ENCODE peak calls at places on chromosomes 3 and 15, in eight cellular contexts. One of them, this sample, is unnamed.

GRCh38 chr3:122392868-122393844 is 9.2 kb downstream of the FAM162A start:
- DNase-seq in cardiac fibroblast: peak
- DNase-seq in brain microvascular endothelial cell: no peak
- DNase-seq in HCT116: no peak
- DNase-seq in HFF-Myc: no peak
- DNase-seq in adrenal gland: peak
- DNase-seq in GM06990: no peak
- DNase-seq in GM20000: peak
- DNase-seq in this sample: no peak

GRCh38 chr3:71525376-71525775 is 58.2 kb downstream of the FOXP1 start:
- DNase-seq in cardiac fibroblast: no peak
- DNase-seq in brain microvascular endothelial cell: no peak
- DNase-seq in HCT116: no peak
- DNase-seq in HFF-Myc: no peak
- DNase-seq in adrenal gland: no peak
- DNase-seq in GM06990: no peak
- DNase-seq in GM20000: no peak
- DNase-seq in this sample: no peak

GRCh38 chr3:21587894-21588293 is 163.1 kb downstream of the ZNF385D start:
- DNase-seq in cardiac fibroblast: no peak
- DNase-seq in brain microvascular endothelial cell: no peak
- DNase-seq in HCT116: no peak
- DNase-seq in HFF-Myc: no peak
- DNase-seq in adrenal gland: no peak
- DNase-seq in GM06990: no peak
- DNase-seq in GM20000: no peak
- DNase-seq in this sample: no peak

GRCh38 chr15:98561169-98561941 is 87.0 kb upstream of the IGF1R start:
- DNase-seq in cardiac fibroblast: no peak
- DNase-seq in brain microvascular endothelial cell: no peak
- DNase-seq in HCT116: no peak
- DNase-seq in HFF-Myc: no peak
- DNase-seq in adrenal gland: no peak
- DNase-seq in GM06990: no peak
- DNase-seq in GM20000: no peak
- DNase-seq in this sample: no peak

GRCh38 chr3:133472242-133472641 is 72.4 kb downstream of the BFSP2 start:
- DNase-seq in cardiac fibroblast: no peak
- DNase-seq in brain microvascular endothelial cell: no peak
- DNase-seq in HCT116: no peak
- DNase-seq in HFF-Myc: no peak
- DNase-seq in adrenal gland: no peak
- DNase-seq in GM06990: no peak
- DNase-seq in GM20000: no peak
- DNase-seq in this sample: no peak

GRCh38 chr15:90889313-90889730 is 5.0 kb downstream of the FES start:
- DNase-seq in cardiac fibroblast: no peak
- DNase-seq in brain microvascular endothelial cell: no peak
- DNase-seq in HCT116: no peak
- DNase-seq in HFF-Myc: no peak
- DNase-seq in adrenal gland: no peak
- DNase-seq in GM06990: no peak
- DNase-seq in GM20000: no peak
- DNase-seq in this sample: no peak

GRCh38 chr3:171374260-171374659 is 85.9 kb downstream of the TNIK start:
- DNase-seq in cardiac fibroblast: peak
- DNase-seq in brain microvascular endothelial cell: no peak
- DNase-seq in HCT116: no peak
- DNase-seq in HFF-Myc: no peak
- DNase-seq in adrenal gland: no peak
- DNase-seq in GM06990: no peak
- DNase-seq in GM20000: no peak
- DNase-seq in this sample: no peak

GRCh38 chr3:177610262-177610661 is 413.0 kb upstream of the TBL1XR1 start:
- DNase-seq in cardiac fibroblast: no peak
- DNase-seq in brain microvascular endothelial cell: no peak
- DNase-seq in HCT116: no peak
- DNase-seq in HFF-Myc: no peak
- DNase-seq in adrenal gland: no peak
- DNase-seq in GM06990: no peak
- DNase-seq in GM20000: no peak
- DNase-seq in this sample: no peak

GRCh38 chr3:177523991-177524438 is 326.7 kb upstream of the TBL1XR1 start:
- DNase-seq in cardiac fibroblast: peak
- DNase-seq in brain microvascular endothelial cell: no peak
- DNase-seq in HCT116: no peak
- DNase-seq in HFF-Myc: no peak
- DNase-seq in adrenal gland: no peak
- DNase-seq in GM06990: no peak
- DNase-seq in GM20000: no peak
- DNase-seq in this sample: no peak

GRCh38 chr3:63914312-63914711 is 2.1 kb upstream of the SCAANT1 start:
- DNase-seq in cardiac fibroblast: peak
- DNase-seq in brain microvascular endothelial cell: no peak
- DNase-seq in HCT116: no peak
- DNase-seq in HFF-Myc: no peak
- DNase-seq in adrenal gland: peak
- DNase-seq in GM06990: no peak
- DNase-seq in GM20000: no peak
- DNase-seq in this sample: no peak

GRCh38 chr15:38030609-38031008 is 96.2 kb downstream of the TMCO5A start:
- DNase-seq in cardiac fibroblast: no peak
- DNase-seq in brain microvascular endothelial cell: no peak
- DNase-seq in HCT116: no peak
- DNase-seq in HFF-Myc: no peak
- DNase-seq in adrenal gland: no peak
- DNase-seq in GM06990: no peak
- DNase-seq in GM20000: no peak
- DNase-seq in this sample: no peak

GRCh38 chr3:143563786-143564185 is 284.5 kb downstream of the SLC9A9 start:
- DNase-seq in cardiac fibroblast: no peak
- DNase-seq in brain microvascular endothelial cell: no peak
- DNase-seq in HCT116: no peak
- DNase-seq in HFF-Myc: no peak
- DNase-seq in adrenal gland: no peak
- DNase-seq in GM06990: no peak
- DNase-seq in GM20000: no peak
- DNase-seq in this sample: no peak

GRCh38 chr3:126930936-126931600 is 51.8 kb upstream of the PLXNA1 start:
- DNase-seq in cardiac fibroblast: no peak
- DNase-seq in brain microvascular endothelial cell: no peak
- DNase-seq in HCT116: no peak
- DNase-seq in HFF-Myc: no peak
- DNase-seq in adrenal gland: no peak
- DNase-seq in GM06990: no peak
- DNase-seq in GM20000: no peak
- DNase-seq in this sample: no peak

GRCh38 chr3:55488398-55489055 is 1.4 kb upstream of the WNT5A start:
- DNase-seq in cardiac fibroblast: peak
- DNase-seq in brain microvascular endothelial cell: peak
- DNase-seq in HCT116: no peak
- DNase-seq in HFF-Myc: no peak
- DNase-seq in adrenal gland: peak
- DNase-seq in GM06990: peak
- DNase-seq in GM20000: peak
- DNase-seq in this sample: peak

GRCh38 chr15:38174691-38175090 is 77.9 kb upstream of the SPRED1 start:
- DNase-seq in cardiac fibroblast: no peak
- DNase-seq in brain microvascular endothelial cell: no peak
- DNase-seq in HCT116: no peak
- DNase-seq in HFF-Myc: no peak
- DNase-seq in adrenal gland: no peak
- DNase-seq in GM06990: no peak
- DNase-seq in GM20000: no peak
- DNase-seq in this sample: no peak

GRCh38 chr3:94619643-94620042 is 556.8 kb downstream of the NSUN3 start:
- DNase-seq in cardiac fibroblast: no peak
- DNase-seq in brain microvascular endothelial cell: no peak
- DNase-seq in HCT116: no peak
- DNase-seq in HFF-Myc: no peak
- DNase-seq in adrenal gland: no peak
- DNase-seq in GM06990: no peak
- DNase-seq in GM20000: no peak
- DNase-seq in this sample: no peak

GRCh38 chr15:57216288-57216687 is 160.0 kb upstream of the CGNL1 start:
- DNase-seq in cardiac fibroblast: peak
- DNase-seq in brain microvascular endothelial cell: peak
- DNase-seq in HCT116: no peak
- DNase-seq in HFF-Myc: peak
- DNase-seq in adrenal gland: peak
- DNase-seq in GM06990: no peak
- DNase-seq in GM20000: no peak
- DNase-seq in this sample: no peak

GRCh38 chr15:44535092-44535491 is 1.9 kb upstream of the EIF3J start:
- DNase-seq in cardiac fibroblast: no peak
- DNase-seq in brain microvascular endothelial cell: no peak
- DNase-seq in HCT116: no peak
- DNase-seq in HFF-Myc: no peak
- DNase-seq in adrenal gland: no peak
- DNase-seq in GM06990: no peak
- DNase-seq in GM20000: no peak
- DNase-seq in this sample: no peak

GRCh38 chr3:98817546-98817945 is 54.4 kb downstream of the ST3GAL6 start:
- DNase-seq in cardiac fibroblast: peak
- DNase-seq in brain microvascular endothelial cell: no peak
- DNase-seq in HCT116: no peak
- DNase-seq in HFF-Myc: peak
- DNase-seq in adrenal gland: no peak
- DNase-seq in GM06990: no peak
- DNase-seq in GM20000: peak
- DNase-seq in this sample: no peak

GRCh38 chr15:63476229-63476632 is 28.2 kb upstream of the USP3 start:
- DNase-seq in cardiac fibroblast: peak
- DNase-seq in brain microvascular endothelial cell: peak
- DNase-seq in HCT116: peak
- DNase-seq in HFF-Myc: peak
- DNase-seq in adrenal gland: peak
- DNase-seq in GM06990: no peak
- DNase-seq in GM20000: no peak
- DNase-seq in this sample: no peak

GRCh38 chr3:171099911-171100310 is 73.4 kb upstream of the SLC2A2 start:
- DNase-seq in cardiac fibroblast: no peak
- DNase-seq in brain microvascular endothelial cell: no peak
- DNase-seq in HCT116: no peak
- DNase-seq in HFF-Myc: no peak
- DNase-seq in adrenal gland: no peak
- DNase-seq in GM06990: no peak
- DNase-seq in GM20000: no peak
- DNase-seq in this sample: no peak

DNA sequence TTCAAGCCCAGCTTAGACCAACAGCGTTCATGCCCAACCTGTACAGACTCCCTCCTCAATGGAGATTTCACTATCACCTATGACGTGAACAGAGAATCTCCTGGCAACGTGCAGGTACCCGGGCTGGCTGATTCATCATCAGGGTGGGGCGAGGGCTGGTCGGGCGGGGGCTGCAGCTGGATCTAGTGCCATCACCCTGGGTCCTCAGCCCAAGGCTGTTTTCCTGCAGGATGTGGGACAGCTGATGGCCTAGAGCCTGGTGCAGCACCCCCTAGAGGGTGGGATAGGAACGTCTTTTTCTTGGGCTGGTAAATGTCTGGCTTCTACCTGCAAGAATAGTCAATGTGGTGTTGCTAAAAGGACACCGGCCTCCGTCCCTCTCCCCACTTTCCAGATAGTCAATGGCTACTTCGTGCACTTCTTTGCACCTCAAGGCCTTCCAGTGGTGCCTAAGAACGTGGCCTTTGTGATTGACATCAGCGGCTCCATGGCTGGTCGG is 4.4 kb downstream of the ITIH3 start:
- DNase-seq in cardiac fibroblast: peak
- DNase-seq in brain microvascular endothelial cell: no peak
- DNase-seq in HCT116: peak
- DNase-seq in HFF-Myc: no peak
- DNase-seq in adrenal gland: peak
- DNase-seq in GM06990: no peak
- DNase-seq in GM20000: peak
- DNase-seq in this sample: no peak
- TF ChIP-seq CTCF in cardiac fibroblast: peak
- TF ChIP-seq CTCF in brain microvascular endothelial cell: peak
- TF ChIP-seq CTCF in HCT116: peak
- TF ChIP-seq CTCF in HFF-Myc: peak
- TF ChIP-seq CTCF in adrenal gland: peak
- TF ChIP-seq CTCF in GM06990: peak
- TF ChIP-seq CTCF in GM20000: peak
- TF ChIP-seq CTCF in this sample: peak

GRCh38 chr3:138964923-138965322 is 17.9 kb downstream of the FOXL2NB start:
- DNase-seq in cardiac fibroblast: no peak
- DNase-seq in brain microvascular endothelial cell: no peak
- DNase-seq in HCT116: no peak
- DNase-seq in HFF-Myc: no peak
- DNase-seq in adrenal gland: no peak
- DNase-seq in GM06990: no peak
- DNase-seq in GM20000: no peak
- DNase-seq in this sample: no peak
- TF ChIP-seq CTCF in cardiac fibroblast: no peak
- TF ChIP-seq CTCF in brain microvascular endothelial cell: no peak
- TF ChIP-seq CTCF in HCT116: no peak
- TF ChIP-seq CTCF in HFF-Myc: no peak
- TF ChIP-seq CTCF in adrenal gland: no peak
- TF ChIP-seq CTCF in GM06990: no peak
- TF ChIP-seq CTCF in GM20000: no peak
- TF ChIP-seq CTCF in this sample: no peak

GRCh38 chr3:138284957-138285477 is 44.6 kb downstream of the NME9 start:
- DNase-seq in cardiac fibroblast: peak
- DNase-seq in brain microvascular endothelial cell: no peak
- DNase-seq in HCT116: no peak
- DNase-seq in HFF-Myc: no peak
- DNase-seq in adrenal gland: no peak
- DNase-seq in GM06990: no peak
- DNase-seq in GM20000: no peak
- DNase-seq in this sample: no peak
- TF ChIP-seq CTCF in cardiac fibroblast: no peak
- TF ChIP-seq CTCF in brain microvascular endothelial cell: peak
- TF ChIP-seq CTCF in HCT116: peak
- TF ChIP-seq CTCF in HFF-Myc: no peak
- TF ChIP-seq CTCF in adrenal gland: no peak
- TF ChIP-seq CTCF in GM06990: peak
- TF ChIP-seq CTCF in GM20000: no peak
- TF ChIP-seq CTCF in this sample: no peak

DNA sequence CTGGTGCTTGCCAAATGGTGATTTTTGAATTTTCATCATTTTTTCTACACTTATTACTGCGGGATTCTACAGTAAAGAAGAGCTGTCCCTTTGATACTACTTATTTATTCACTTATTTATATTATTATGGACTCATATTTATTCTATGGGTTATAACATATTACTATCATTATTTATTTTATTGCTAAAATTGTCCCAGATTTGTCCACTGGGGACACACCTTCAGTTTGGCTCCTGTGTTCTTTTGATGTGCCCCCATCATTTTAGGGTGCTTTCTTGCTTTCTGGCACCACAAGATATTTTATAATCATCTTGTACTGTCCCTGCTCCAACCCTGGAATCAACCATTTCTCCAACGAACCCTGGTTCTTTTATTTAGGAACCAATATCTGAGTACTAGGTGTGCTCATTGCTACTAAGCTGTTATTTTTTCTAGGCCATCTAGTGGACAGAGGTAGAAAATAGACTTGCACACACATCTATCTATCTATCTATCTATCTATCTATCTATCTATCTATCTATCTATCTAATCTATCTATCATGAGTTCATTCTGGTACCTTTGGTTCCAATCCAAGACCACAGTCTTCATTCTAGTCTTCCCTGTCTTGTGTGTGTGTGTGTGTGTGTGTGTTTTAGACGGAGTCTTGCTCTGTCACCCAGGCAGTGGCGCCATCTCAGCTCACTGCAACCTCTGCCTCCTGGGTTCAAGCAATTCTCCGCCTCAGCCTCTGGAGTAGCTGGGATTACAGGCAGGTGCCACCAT is 16.0 kb downstream of the SLC22A14 start:
- DNase-seq in cardiac fibroblast: peak
- DNase-seq in brain microvascular endothelial cell: peak
- DNase-seq in HCT116: peak
- DNase-seq in HFF-Myc: no peak
- DNase-seq in adrenal gland: no peak
- DNase-seq in GM06990: no peak
- DNase-seq in GM20000: no peak
- DNase-seq in this sample: no peak
- TF ChIP-seq CTCF in cardiac fibroblast: peak
- TF ChIP-seq CTCF in brain microvascular endothelial cell: peak
- TF ChIP-seq CTCF in HCT116: peak
- TF ChIP-seq CTCF in HFF-Myc: peak
- TF ChIP-seq CTCF in adrenal gland: peak
- TF ChIP-seq CTCF in GM06990: peak
- TF ChIP-seq CTCF in GM20000: peak
- TF ChIP-seq CTCF in this sample: peak